ENCODE peak calls at places on chromosomes 6 and 20, in eight cellular contexts. I is aorta, Y is pancreas, G is DND-41, V is lower lobe of right lung, H is stomach, P is fibroblast of lung, Z is left lung. W is an unnamed sample.
A peak's percentile ranks its signal among the peaks of the same experiment; 100 is the strongest.

GRCh38 chr6:106761160-106761559 is 131.8 kb downstream of the QRSL1 start:
- DNase-seq in I (no peak), Y (no peak), G (no peak), V (no peak), H (no peak), P (no peak), Z (no peak), W (no peak)

GRCh38 chr6:140319209-140319608 is 944.8 kb upstream of the CITED2 start:
- DNase-seq in I (no peak), Y (no peak), G (no peak), V (no peak), H (no peak), P (peak; percentile 57), Z (no peak), W (no peak)

GRCh38 chr6:27608916-27609883 is 136.3 kb upstream of the ZNF184 start:
- DNase-seq in I (no peak), Y (peak; percentile 9), G (peak; percentile 36), V (no peak), H (no peak), P (peak; percentile 71), Z (no peak), W (no peak)

GRCh38 chr20:41248371-41249024 is 69.0 kb downstream of the ZHX3 start:
- DNase-seq in I (no peak), Y (no peak), G (no peak), V (no peak), H (no peak), P (peak; percentile 43), Z (no peak), W (no peak)

GRCh38 chr6:22789315-22789714 is 219.9 kb downstream of the HDGFL1 start:
- DNase-seq in I (no peak), Y (no peak), G (no peak), V (no peak), H (no peak), P (no peak), Z (no peak), W (no peak)

GRCh38 chr6:52544325-52545022 is 32.4 kb downstream of the TRAM2 start:
- DNase-seq in I (no peak), Y (no peak), G (no peak), V (no peak), H (no peak), P (peak; percentile 42), Z (no peak), W (no peak)

GRCh38 chr6:17497701-17498100 is 102.4 kb upstream of the FAM8A1 start:
- DNase-seq in I (no peak), Y (no peak), G (no peak), V (no peak), H (no peak), P (no peak), Z (no peak), W (no peak)

GRCh38 chr6:57257911-57258541 is 35.9 kb upstream of the RAB23 start:
- DNase-seq in I (no peak), Y (no peak), G (no peak), V (no peak), H (no peak), P (peak; percentile 82), Z (no peak), W (no peak)

GRCh38 chr6:163333686-163334085 is 80.8 kb upstream of the QKI start:
- DNase-seq in I (no peak), Y (no peak), G (no peak), V (no peak), H (no peak), P (no peak), Z (no peak), W (no peak)

GRCh38 chr6:2116496-2116895 is 128.9 kb downstream of the GMDS start:
- DNase-seq in I (no peak), Y (no peak), G (no peak), V (no peak), H (no peak), P (peak; percentile 24), Z (no peak), W (no peak)

GRCh38 chr6:20315456-20315855 is 86.2 kb upstream of the E2F3 start:
- DNase-seq in I (no peak), Y (no peak), G (no peak), V (no peak), H (no peak), P (no peak), Z (no peak), W (no peak)

GRCh38 chr20:34420146-34420545 is 57.1 kb downstream of the ITCH start:
- DNase-seq in I (no peak), Y (no peak), G (no peak), V (no peak), H (no peak), P (no peak), Z (no peak), W (no peak)

GRCh38 chr6:3628143-3628840 is 123.2 kb downstream of the PXDC1 start:
- DNase-seq in I (no peak), Y (peak; percentile 29), G (peak; percentile 7), V (no peak), H (no peak), P (peak; percentile 62), Z (no peak), W (no peak)

GRCh38 chr6:160007581-160007980 is 38.7 kb downstream of the IGF2R start:
- DNase-seq in I (no peak), Y (no peak), G (no peak), V (no peak), H (no peak), P (no peak), Z (no peak), W (no peak)

GRCh38 chr6:15462717-15463525 is 199.9 kb downstream of the DTNBP1 start:
- DNase-seq in I (no peak), Y (no peak), G (no peak), V (no peak), H (no peak), P (peak; percentile 78), Z (no peak), W (no peak)

DNA sequence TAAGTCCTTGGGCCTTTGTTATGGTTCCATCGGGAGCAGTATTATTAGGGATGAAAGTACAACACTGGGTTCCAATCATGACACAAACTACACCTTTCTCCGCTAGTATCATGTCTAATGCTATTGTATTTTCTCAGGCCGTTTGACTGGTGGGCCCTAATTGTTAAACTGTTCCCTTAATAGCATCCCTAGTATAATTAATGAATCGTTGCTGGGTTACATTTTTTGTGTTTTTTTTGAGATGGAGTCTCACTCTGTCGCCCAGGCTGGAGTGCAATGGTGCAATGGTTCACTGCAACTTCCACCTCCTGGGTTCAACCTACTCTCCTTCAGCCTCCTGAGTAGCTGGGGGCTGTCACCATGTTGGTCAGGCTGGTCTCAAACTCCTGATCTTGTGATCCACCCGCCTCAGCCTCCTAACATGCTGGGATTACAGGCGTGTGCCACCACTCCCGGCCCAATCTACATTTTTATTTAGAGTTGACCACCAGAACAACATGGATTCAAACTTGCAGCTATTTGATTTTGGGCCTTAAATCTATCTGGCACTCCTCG is 4.1 kb upstream of the ZNFX1 start:
- DNase-seq in I (no peak), Y (no peak), G (no peak), V (no peak), H (no peak), P (no peak), Z (no peak), W (no peak)
- H3K9me3 ChIP-seq in I (peaks cover 11% of the 10 kb centered on the region), Y (no peaks in the 10 kb centered on the region), G (peaks cover 63% of the 10 kb centered on the region), V (peaks cover 44% of the 10 kb centered on the region), H (peaks cover 69% of the 10 kb centered on the region), P (peaks cover 16% of the 10 kb centered on the region), Z (peaks cover 44% of the 10 kb centered on the region), W (peaks cover 67% of the 10 kb centered on the region)

GRCh38 chr6:105692630-105693212 is 289.8 kb upstream of the PREP start:
- DNase-seq in I (no peak), Y (no peak), G (no peak), V (no peak), H (no peak), P (no peak), Z (no peak), W (no peak)
- H3K4me3 ChIP-seq in I (no peak overlapping the region), Y (no peak overlapping the region), G (no peak overlapping the region), V (no peak overlapping the region), H (no peak overlapping the region), P (no peak overlapping the region), Z (no peak overlapping the region), W (no peak overlapping the region)

GRCh38 chr6:61210549-61210948 is 1075.5 kb downstream of the KHDRBS2 start:
- DNase-seq in I (no peak), Y (no peak), G (no peak), V (no peak), H (no peak), P (no peak), Z (no peak), W (no peak)
- H3K9me3 ChIP-seq in I (no peaks in the 10 kb centered on the region), Y (no peaks in the 10 kb centered on the region), G (peaks cover 14% of the 10 kb centered on the region), V (peaks cover 27% of the 10 kb centered on the region), H (peaks cover 25% of the 10 kb centered on the region), P (no peaks in the 10 kb centered on the region), Z (peaks cover 65% of the 10 kb centered on the region), W (no peaks in the 10 kb centered on the region)

DNA sequence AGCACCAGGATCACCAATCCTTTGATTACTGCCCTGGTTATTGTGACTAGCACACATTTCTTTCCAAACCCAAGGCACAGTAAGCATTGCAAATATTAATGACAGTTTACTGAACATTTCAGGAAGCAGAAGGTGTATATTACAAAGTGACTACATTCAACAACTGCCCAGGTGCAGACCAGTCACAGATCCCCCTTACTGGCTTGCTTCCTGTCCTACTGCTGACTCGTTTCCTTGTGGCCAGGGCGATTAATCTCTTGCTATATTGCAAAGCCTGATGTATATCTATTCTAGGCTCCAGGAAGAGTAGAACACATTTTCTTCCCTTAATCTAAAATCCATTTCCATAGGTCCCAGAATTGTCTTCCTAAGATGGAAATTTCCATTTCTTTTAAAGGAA is 77.2 kb upstream of the EPHA7 start:
- DNase-seq in I (no peak), Y (no peak), G (no peak), V (no peak), H (no peak), P (no peak), Z (no peak), W (no peak)
- H3K4me3 ChIP-seq in I (no peak overlapping the region), Y (no peak overlapping the region), G (no peak overlapping the region), V (no peak overlapping the region), H (no peak overlapping the region), P (no peak overlapping the region), Z (no peak overlapping the region), W (no peak overlapping the region)

DNA sequence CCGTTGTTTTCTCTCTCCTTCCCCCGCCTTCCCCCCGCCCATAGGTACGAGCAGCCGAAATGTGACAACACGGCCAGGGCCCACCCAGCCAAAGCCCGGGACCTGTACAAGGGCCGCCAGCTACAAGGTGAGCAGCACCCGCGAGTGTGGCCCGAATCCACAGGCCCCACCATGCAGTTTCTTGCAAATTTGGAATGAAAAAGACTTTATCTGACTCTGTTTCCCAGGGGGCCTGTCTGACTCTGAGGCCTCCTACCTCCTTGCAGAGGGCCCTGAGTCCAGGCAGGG is 167.1 kb downstream of the SMOC2 start:
- DNase-seq in I (peak; percentile 58), Y (no peak), G (no peak), V (no peak), H (no peak), P (no peak), Z (no peak), W (no peak)
- H3K9me3 ChIP-seq in I (no peaks in the 10 kb centered on the region), Y (no peaks in the 10 kb centered on the region), G (peaks cover 7% of the 10 kb centered on the region), V (no peaks in the 10 kb centered on the region), H (no peaks in the 10 kb centered on the region), P (no peaks in the 10 kb centered on the region), Z (peaks cover 7% of the 10 kb centered on the region), W (no peaks in the 10 kb centered on the region)

W was measured in CD8-positive, alpha-beta memory T cell.